ENCODE peak calls at places on chromosomes 5 and 9, in ten cellular contexts. E is amniotic stem cell, U is neural crest cell, B is AG10803, D is lung microvascular endothelial cell, H is activated B cell treated with CpG ODN at 0.5 μM for 24 hours, J is NCI-H510A treated with DMSO at 0.1 percent for 48 hours, F is fibroblast of lung, A is tibial nerve, S is globus pallidus. L is an unnamed sample.
A peak's percentile ranks its signal among the peaks of the same experiment; 100 is the strongest.

GRCh38 chr5:93658044-93658443 is 75.0 kb downstream of the NR2F1 start:
- DNase-seq in E (no peak), U (no peak), B (peak; percentile 18), D (no peak), H (no peak), J (no peak), F (peak; percentile 85), A (no peak), S (no peak), L (no peak)

GRCh38 chr9:80320480-80320879 is 748.7 kb downstream of the TLE4 start:
- DNase-seq in E (no peak), U (no peak), B (no peak), D (no peak), H (no peak), J (no peak), F (peak; percentile 72), A (no peak), S (no peak), L (no peak)

GRCh38 chr9:76414656-76415055 is 20.4 kb upstream of the RFK start:
- DNase-seq in E (no peak), U (no peak), B (peak; percentile 25), D (peak; percentile 92), H (no peak), J (no peak), F (peak; percentile 93), A (no peak), S (no peak), L (no peak)

GRCh38 chr9:26893030-26893676 is 551 bp upstream of the CAAP1 start:
- DNase-seq in E (no peak), U (no peak), B (no peak), D (no peak), H (no peak), J (no peak), F (no peak), A (no peak), S (no peak), L (no peak)

GRCh38 chr9:126844085-126844484 is 16.4 kb upstream of the ZBTB34 start:
- DNase-seq in E (peak; percentile 33), U (no peak), B (peak; percentile 66), D (peak; percentile 63), H (no peak), J (no peak), F (peak; percentile 82), A (no peak), S (peak; percentile 61), L (no peak)

GRCh38 chr5:159817262-159818029 is 98.8 kb upstream of the ADRA1B start:
- DNase-seq in E (no peak), U (no peak), B (peak; percentile 36), D (no peak), H (no peak), J (no peak), F (peak; percentile 66), A (no peak), S (no peak), L (no peak)

GRCh38 chr5:15483348-15484090 is 16.5 kb upstream of the FBXL7 start:
- DNase-seq in E (no peak), U (no peak), B (no peak), D (peak; percentile 19), H (no peak), J (peak; percentile 23), F (peak; percentile 17), A (no peak), S (no peak), L (no peak)

GRCh38 chr5:88885043-88885442 is 2.1 kb upstream of the MEF2C start:
- DNase-seq in E (no peak), U (no peak), B (peak; percentile 8), D (peak; percentile 27), H (no peak), J (no peak), F (no peak), A (no peak), S (no peak), L (no peak)

GRCh38 chr9:134455537-134455936 is 129.3 kb downstream of the RXRA start:
- DNase-seq in E (no peak), U (no peak), B (no peak), D (no peak), H (no peak), J (no peak), F (no peak), A (no peak), S (no peak), L (no peak)

GRCh38 chr5:179608131-179608581 is 15.3 kb downstream of the HNRNPH1 start:
- DNase-seq in E (no peak), U (no peak), B (no peak), D (no peak), H (no peak), J (no peak), F (no peak), A (no peak), S (no peak), L (no peak)

GRCh38 chr9:98339987-98340564 is 84.6 kb upstream of the TBC1D2 start:
- DNase-seq in E (no peak), U (no peak), B (no peak), D (no peak), H (no peak), J (no peak), F (no peak), A (no peak), S (no peak), L (no peak)

GRCh38 chr5:50749181-50749580 is 82.7 kb downstream of the PARP8 start:
- DNase-seq in E (no peak), U (no peak), B (no peak), D (no peak), H (no peak), J (no peak), F (no peak), A (no peak), S (no peak), L (no peak)

GRCh38 chr5:78472469-78473106 is 112.2 kb downstream of the SCAMP1 start:
- DNase-seq in E (no peak), U (no peak), B (peak; percentile 34), D (peak; percentile 54), H (no peak), J (no peak), F (peak; percentile 15), A (no peak), S (peak; percentile 31), L (no peak)